ENCODE peak calls at places on chromosomes 5 and 9, in five cellular contexts. One of them, this sample, is unnamed.

GRCh38 chr9:93126151-93126781 is 7.8 kb downstream of the NINJ1 start:
- DNase-seq in HTR-8/SVneo: no peak
- DNase-seq in bronchial epithelial cell: no peak
- DNase-seq in HS-5: no peak
- DNase-seq in KG1: no peak
- DNase-seq in this sample: no peak

GRCh38 chr5:62575556-62575955 is 3.1 kb upstream of the LRRC70 start:
- DNase-seq in KG1: no peak
- DNase-seq in HS-5: no peak
- DNase-seq in bronchial epithelial cell: no peak
- DNase-seq in HTR-8/SVneo: no peak
- DNase-seq in this sample: no peak

GRCh38 chr5:168931638-168932345 is 352.6 kb upstream of the PANK3 start:
- DNase-seq in KG1: no peak
- DNase-seq in bronchial epithelial cell: peak
- DNase-seq in HS-5: peak
- DNase-seq in HTR-8/SVneo: peak
- DNase-seq in this sample: no peak

GRCh38 chr5:18270635-18271338 is 636.5 kb downstream of the TAF11L14 start:
- DNase-seq in HS-5: no peak
- DNase-seq in KG1: no peak
- DNase-seq in bronchial epithelial cell: peak
- DNase-seq in HTR-8/SVneo: no peak
- DNase-seq in this sample: peak

GRCh38 chr9:91786132-91786896 is 163.7 kb downstream of the ROR2 start:
- DNase-seq in HS-5: no peak
- DNase-seq in HTR-8/SVneo: no peak
- DNase-seq in KG1: no peak
- DNase-seq in bronchial epithelial cell: no peak
- DNase-seq in this sample: no peak

GRCh38 chr5:163571755-163572154 is 66.3 kb downstream of the MAT2B start:
- DNase-seq in bronchial epithelial cell: peak
- DNase-seq in KG1: no peak
- DNase-seq in HTR-8/SVneo: peak
- DNase-seq in HS-5: peak
- DNase-seq in this sample: peak

GRCh38 chr5:10836991-10837390 is 76.0 kb upstream of the DAP start:
- DNase-seq in bronchial epithelial cell: no peak
- DNase-seq in HS-5: no peak
- DNase-seq in KG1: no peak
- DNase-seq in HTR-8/SVneo: no peak
- DNase-seq in this sample: no peak

GRCh38 chr5:174120436-174120835 is 74.9 kb downstream of the NSG2 start:
- DNase-seq in HS-5: no peak
- DNase-seq in HTR-8/SVneo: no peak
- DNase-seq in bronchial epithelial cell: no peak
- DNase-seq in KG1: no peak
- DNase-seq in this sample: no peak

GRCh38 chr5:167254150-167254549 is 1037.3 kb upstream of the WWC1 start:
- DNase-seq in HS-5: no peak
- DNase-seq in bronchial epithelial cell: no peak
- DNase-seq in HTR-8/SVneo: no peak
- DNase-seq in KG1: no peak
- DNase-seq in this sample: no peak

This sample was measured in retinal pigment epithelial cell.